ENCODE peak calls at places on chromosomes 2 and 18, in ten cellular contexts. R is stimulated activated naive B cell treated with anti-CD40 and anti-IgM and Interleukin-4, amounts not matched to agents 10 μg/mL and 1 μg/mL and 100 μg/mL, for 72 hours; F is NCI-H1105 treated with DMSO at 0.1 percent for 48 hours; G is nucleus accumbens; O is mucosa of descending colon; E is non-pigmented ciliary epithelial cell; C is GM23248; H is neural crest cell; S is SIG-M5; I is T-helper 1 cell. Y is an unnamed sample.
A peak's percentile ranks its signal among the peaks of the same experiment; 100 is the strongest.

GRCh38 chr2:201263774-201264173 is 3.4 kb downstream of the CASP8 start:
- DNase-seq in R (no peak), F (no peak), G (no peak), O (no peak), E (no peak), C (peak; percentile 20), H (no peak), S (no peak), I (no peak), Y (no peak)

GRCh38 chr2:152098033-152098797 is 629 bp downstream of the CACNB4 start:
- DNase-seq in R (no peak), F (no peak), G (no peak), O (peak; percentile 42), E (no peak), C (peak; percentile 55), H (peak; percentile 18), S (no peak), I (no peak), Y (peak; percentile 16)

GRCh38 chr2:74532222-74532621 is 2.5 kb downstream of the HTRA2 start:
- DNase-seq in R (no peak), F (no peak), G (no peak), O (no peak), E (no peak), C (peak; percentile 72), H (no peak), S (no peak), I (no peak), Y (peak; percentile 74)

GRCh38 chr2:53969285-53970094 is 1.3 kb downstream of the PSME4 start:
- DNase-seq in R (no peak), F (peak; percentile 52), G (no peak), O (no peak), E (no peak), C (peak; percentile 86), H (no peak), S (peak; percentile 35), I (no peak), Y (peak; percentile 76)

GRCh38 chr18:79905389-79905911 is 46.0 kb downstream of the SLC66A2 start:
- DNase-seq in R (no peak), F (no peak), G (no peak), O (no peak), E (no peak), C (peak; percentile 13), H (no peak), S (no peak), I (no peak), Y (no peak)

GRCh38 chr2:57881998-57882884 is 164.4 kb upstream of the VRK2 start:
- DNase-seq in R (no peak), F (no peak), G (no peak), O (no peak), E (no peak), C (peak; percentile 71), H (no peak), S (no peak), I (no peak), Y (peak; percentile 83)

GRCh38 chr2:165417009-165417408 is 52.5 kb upstream of the CSRNP3 start:
- DNase-seq in R (no peak), F (no peak), G (no peak), O (no peak), E (no peak), C (no peak), H (no peak), S (no peak), I (no peak), Y (no peak)

GRCh38 chr2:179938026-179938425 is 69.1 kb downstream of the CWC22 start:
- DNase-seq in R (no peak), F (no peak), G (no peak), O (no peak), E (no peak), C (no peak), H (no peak), S (no peak), I (no peak), Y (no peak)

GRCh38 chr2:70039366-70039765 is 47.9 kb upstream of the PCBP1 start:
- DNase-seq in R (no peak), F (no peak), G (no peak), O (no peak), E (no peak), C (no peak), H (no peak), S (no peak), I (no peak), Y (no peak)

GRCh38 chr2:1595274-1595673 is 149.0 kb downstream of the PXDN start:
- DNase-seq in R (no peak), F (no peak), G (no peak), O (no peak), E (no peak), C (no peak), H (no peak), S (no peak), I (no peak), Y (no peak)

GRCh38 chr2:107669335-107669734 is 157.4 kb upstream of the RGPD4 start:
- DNase-seq in R (no peak), F (peak; percentile 49), G (no peak), O (no peak), E (no peak), C (peak; percentile 42), H (no peak), S (no peak), I (no peak), Y (peak; percentile 6)

GRCh38 chr18:820591-821170 is 8.6 kb upstream of the YES1 start:
- DNase-seq in R (no peak), F (no peak), G (no peak), O (no peak), E (no peak), C (no peak), H (no peak), S (no peak), I (no peak), Y (no peak)

GRCh38 chr2:227033471-227034148 is 130.4 kb downstream of the COL4A4 start:
- DNase-seq in R (no peak), F (no peak), G (no peak), O (peak; percentile 72), E (no peak), C (peak; percentile 72), H (peak; percentile 60), S (no peak), I (no peak), Y (peak; percentile 76)

GRCh38 chr2:140801311-140801710 is 1329.5 kb downstream of the LRP1B start:
- DNase-seq in R (no peak), F (no peak), G (no peak), O (no peak), E (no peak), C (no peak), H (no peak), S (no peak), I (no peak), Y (no peak)

GRCh38 chr2:220143336-220143735 is 515.9 kb downstream of the SLC4A3 start:
- DNase-seq in R (no peak), F (no peak), G (no peak), O (no peak), E (peak; percentile 65), C (peak; percentile 88), H (no peak), S (no peak), I (no peak), Y (peak; percentile 91)

GRCh38 chr2:240247241-240247867 is 106.9 kb upstream of the OTOS start:
- DNase-seq in R (no peak), F (no peak), G (no peak), O (no peak), E (no peak), C (peak; percentile 30), H (peak; percentile 0), S (no peak), I (no peak), Y (no peak)

GRCh38 chr18:36714476-36714875 is 114.3 kb downstream of the TPGS2 start:
- DNase-seq in R (no peak), F (no peak), G (no peak), O (no peak), E (no peak), C (peak; percentile 14), H (no peak), S (no peak), I (no peak), Y (no peak)

GRCh38 chr2:100978582-100979051 is 23.5 kb upstream of the RPL31 start:
- DNase-seq in R (no peak), F (no peak), G (no peak), O (no peak), E (no peak), C (no peak), H (no peak), S (no peak), I (no peak), Y (peak; percentile 71)

GRCh38 chr2:126766897-126767296 is 110.9 kb downstream of the GYPC start:
- DNase-seq in R (no peak), F (no peak), G (no peak), O (no peak), E (no peak), C (no peak), H (no peak), S (no peak), I (no peak), Y (no peak)

GRCh38 chr2:38146302-38146916 is 70.5 kb upstream of the CYP1B1 start:
- DNase-seq in R (peak; percentile 57), F (no peak), G (no peak), O (peak; percentile 33), E (peak; percentile 82), C (peak; percentile 93), H (no peak), S (no peak), I (no peak), Y (peak; percentile 85)

Y was measured in foreskin fibroblast.